ENCODE peak calls at places on chromosomes 4 and X, in five cellular contexts. H is GDM1, W is ovary, Y is HFF-Myc, D is progenitor cell of endocrine pancreas. N is an unnamed sample.

GRCh38 chr4:147034372-147034771 is 88.7 kb upstream of the TTC29 start:
- DNase-seq in D (no peak), Y (no peak), W (no peak), H (no peak), N (peak; percentile 46)

GRCh38 chr4:22476011-22476410 is 39.9 kb downstream of the ADGRA3 start:
- DNase-seq in D (no peak), W (no peak), Y (no peak), H (no peak), N (no peak)

GRCh38 chr4:144185086-144185485 is 44.6 kb upstream of the GYPA start:
- DNase-seq in D (no peak), W (no peak), H (no peak), Y (no peak), N (no peak)

GRCh38 chrX:72268601-72269365 is 8.3 kb downstream of the RPS4X start:
- DNase-seq in D (no peak), Y (no peak), W (no peak), H (no peak), N (peak; percentile 48)

GRCh38 chrX:150063138-150063518 is 124.8 kb upstream of the EOLA2 start:
- DNase-seq in H (no peak), D (no peak), W (no peak), Y (no peak), N (peak; percentile 81)

GRCh38 chrX:13033193-13033592 is 11.2 kb downstream of the FAM9C start:
- DNase-seq in W (no peak), Y (no peak), D (no peak), H (no peak), N (no peak)

GRCh38 chr4:16450031-16450430 is 223.8 kb upstream of the TAPT1 start:
- DNase-seq in W (no peak), D (no peak), H (no peak), Y (no peak), N (no peak)

GRCh38 chrX:69163936-69164741 is 1.1 kb downstream of the PJA1 start:
- DNase-seq in W (peak; percentile 34), D (no peak), Y (no peak), H (no peak), N (no peak)

GRCh38 chr4:14985161-14985560 is 17.1 kb upstream of the CPEB2 start:
- DNase-seq in Y (no peak), W (no peak), D (no peak), H (no peak), N (no peak)

GRCh38 chr4:4501678-4502077 is 40.2 kb downstream of the STX18 start:
- DNase-seq in H (no peak), W (no peak), D (no peak), Y (no peak), N (no peak)

GRCh38 chr4:186852964-186853391 is 129.3 kb upstream of the FAT1 start:
- DNase-seq in D (no peak), Y (no peak), W (no peak), H (no peak), N (no peak)